ENCODE peak calls at places on chromosome 7, in seven cellular contexts. X, R, F, C, K, O and H are unnamed samples. For H3K4me1, the result is how much of the 10 kb centered on the place peaks cover.

GRCh38 chr7:119472398-119473038 is 800.5 kb upstream of the KCND2 start:
- DNase-seq in X (peak), R (no peak), F (no peak), C (no peak), K (no peak), O (no peak), H (no peak)

GRCh38 chr7:108234281-108234680 is 104.1 kb upstream of the LAMB4 start:
- DNase-seq in X (peak), R (peak), F (no peak), C (no peak), K (no peak), O (no peak), H (no peak)

GRCh38 chr7:30434140-30434799 is 44.3 kb downstream of the NOD1 start:
- DNase-seq in X (no peak), R (no peak), F (no peak), C (no peak), K (no peak), O (no peak), H (no peak)

GRCh38 chr7:81210092-81211064 is 291.5 kb upstream of the SEMA3C start:
- DNase-seq in X (no peak), R (peak), F (no peak), C (no peak), K (no peak), O (no peak), H (no peak)

GRCh38 chr7:79377097-79377496 is 76.4 kb downstream of the MAGI2 start:
- DNase-seq in X (no peak), R (peak), F (no peak), C (no peak), K (no peak), O (no peak), H (no peak)

GRCh38 chr7:98555403-98555802 is 61.7 kb upstream of the NPTX2 start:
- DNase-seq in X (no peak), R (no peak), F (no peak), C (no peak), K (no peak), O (no peak), H (no peak)

GRCh38 chr7:152899004-152899403 is 139.5 kb downstream of the ACTR3B start:
- DNase-seq in X (no peak), R (no peak), F (no peak), C (no peak), K (no peak), O (no peak), H (no peak)

GRCh38 chr7:17506090-17506489 is 207.6 kb downstream of the AHR start:
- DNase-seq in X (no peak), R (no peak), F (no peak), C (no peak), K (no peak), O (no peak), H (no peak)

GRCh38 chr7:129434846-129435318 is 650 bp downstream of the STRIP2 start:
- DNase-seq in X (peak), R (peak), F (no peak), C (no peak), K (peak), O (peak), H (peak)

GRCh38 chr7:47295606-47296005 is 286.3 kb downstream of the TNS3 start:
- DNase-seq in X (no peak), R (no peak), F (no peak), C (no peak), K (no peak), O (no peak), H (no peak)

GRCh38 chr7:105487559-105488218 is 34.4 kb downstream of the PUS7 start:
- DNase-seq in X (peak), R (peak), F (no peak), C (peak), K (no peak), O (no peak), H (no peak)

GRCh38 chr7:38907066-38907465 is 1.9 kb downstream of the VPS41 start:
- DNase-seq in X (no peak), R (no peak), F (no peak), C (no peak), K (no peak), O (no peak), H (no peak)

GRCh38 chr7:79506481-79506880 is 53.0 kb upstream of the MAGI2 start:
- DNase-seq in X (peak), R (peak), F (no peak), C (no peak), K (no peak), O (no peak), H (no peak)

GRCh38 chr7:99392659-99393362 is 15.6 kb downstream of the PDAP1 start:
- DNase-seq in X (peak), R (peak), F (peak), C (peak), K (peak), O (peak), H (peak)

GRCh38 chr7:74350751-74351150 is 61.5 kb downstream of the CLIP2 start:
- DNase-seq in X (no peak), R (no peak), F (no peak), C (no peak), K (no peak), O (no peak), H (no peak)

GRCh38 chr7:31249671-31250070 is 90.9 kb downstream of the NEUROD6 start:
- DNase-seq in X (peak), R (no peak), F (no peak), C (no peak), K (no peak), O (no peak), H (no peak)

GRCh38 chr7:41027428-41028115 is 675.3 kb downstream of the INHBA start:
- DNase-seq in X (peak), R (peak), F (no peak), C (no peak), K (no peak), O (no peak), H (no peak)

GRCh38 chr7:84792232-84792882 is 394.5 kb downstream of the SEMA3D start:
- DNase-seq in X (no peak), R (no peak), F (no peak), C (no peak), K (no peak), O (no peak), H (no peak)

GRCh38 chr7:120802751-120803150 is 55.2 kb downstream of the TSPAN12 start:
- DNase-seq in X (no peak), R (no peak), F (no peak), C (no peak), K (no peak), O (no peak), H (no peak)

GRCh38 chr7:56063882-56064625 is at the start of gene SUMF2:
- DNase-seq in X (peak), R (peak), F (peak), C (peak), K (peak), O (peak), H (peak)

GRCh38 chr7:56063500-56063881 is 595 bp upstream of the SUMF2 start:
- DNase-seq in X (peak), R (no peak), F (no peak), C (no peak), K (no peak), O (no peak), H (no peak)

GRCh38 chr7:56062382-56062781 is 1.7 kb upstream of the SUMF2 start:
- DNase-seq in X (no peak), R (peak), F (no peak), C (no peak), K (no peak), O (no peak), H (no peak)
- H3K4me1 ChIP-seq in X (under half), R (under half), F (under half), C (under half), K (under half), O (under half), H (under half)

DNA sequence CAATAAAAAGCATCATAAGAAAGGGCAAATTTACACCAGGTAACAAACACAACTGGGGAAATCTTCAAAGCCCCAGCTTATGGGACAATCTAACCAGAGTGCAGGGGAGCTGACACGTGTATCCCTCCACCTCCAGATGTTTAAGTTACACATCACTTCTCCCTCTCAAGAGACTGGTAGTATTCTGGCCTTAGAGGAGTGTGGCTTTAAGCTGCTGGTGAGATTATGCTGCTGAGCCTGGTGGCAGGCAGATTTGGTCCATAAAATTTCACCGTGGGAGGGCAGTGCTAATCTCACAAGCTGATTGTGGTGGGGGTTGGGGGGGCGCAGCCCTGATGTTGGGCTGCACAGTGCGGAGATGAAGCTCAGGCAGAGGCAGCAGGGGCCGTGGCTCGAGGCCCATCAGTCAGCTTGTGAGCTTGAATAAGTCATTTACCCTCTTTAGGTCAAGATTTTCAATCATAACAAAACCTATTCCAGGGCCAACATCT is 431.0 kb upstream of the GALNT17 start:
- DNase-seq in X (no peak), R (no peak), F (no peak), C (no peak), K (no peak), O (no peak), H (no peak)
- H3K4me3 ChIP-seq in X (no peak), R (no peak), F (no peak), C (no peak), K (no peak), O (no peak), H (no peak)

GRCh38 chr7:875051-875450 is 1.3 kb upstream of the GET4 start:
- DNase-seq in X (peak), R (no peak), F (no peak), C (no peak), K (no peak), O (no peak), H (no peak)

GRCh38 chr7:871900-872537 is 4.3 kb upstream of the GET4 start:
- DNase-seq in X (no peak), R (no peak), F (no peak), C (no peak), K (no peak), O (no peak), H (no peak)

GRCh38 chr7:874036-874749 is 2.2 kb upstream of the GET4 start:
- DNase-seq in X (peak), R (no peak), F (no peak), C (no peak), K (no peak), O (no peak), H (peak)

GRCh38 chr7:875476-876076 is 778 bp upstream of the GET4 start:
- DNase-seq in X (no peak), R (no peak), F (no peak), C (no peak), K (no peak), O (no peak), H (peak)

DNA sequence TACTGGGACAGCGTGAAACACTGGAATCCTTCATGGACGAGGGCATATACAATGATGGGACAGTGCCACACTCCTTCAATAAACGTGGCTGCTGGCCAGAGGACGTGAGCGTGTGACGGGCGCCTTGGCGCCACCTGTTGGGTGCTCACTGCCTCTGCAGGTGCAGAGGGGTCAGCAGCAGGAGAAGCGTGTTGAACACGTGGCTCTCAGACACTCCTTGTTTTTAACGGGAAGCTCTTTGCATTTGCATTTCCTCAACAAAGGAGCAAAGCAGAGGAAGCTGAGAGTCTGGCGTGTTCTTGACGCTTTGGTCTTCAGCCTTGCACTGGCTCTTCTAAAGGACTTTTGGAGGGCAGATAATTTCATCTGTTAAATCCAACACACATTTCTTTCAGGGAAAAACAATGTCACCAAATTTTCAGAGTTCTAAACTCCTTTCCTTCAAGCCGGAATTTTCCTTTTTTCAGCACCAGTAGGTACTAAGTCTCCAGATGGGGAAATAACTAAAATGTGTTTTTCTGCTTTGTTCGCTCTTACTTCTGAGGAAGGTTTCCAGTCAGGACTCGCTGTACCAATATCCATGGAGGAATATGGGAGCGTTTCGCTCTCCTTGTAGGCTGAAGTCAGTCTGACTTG is 2.9 kb upstream of the GET4 start:
- DNase-seq in X (peak), R (peak), F (peak), C (peak), K (peak), O (peak), H (peak)
- H3K4me1 ChIP-seq in X (under half), R (under half), F (half or more), C (under half), K (under half), O (under half), H (under half)

GRCh38 chr7:34138483-34138882 is 233.1 kb downstream of the BMPER start:
- DNase-seq in X (no peak), R (no peak), F (no peak), C (no peak), K (no peak), O (no peak), H (no peak)
- H3K4me3 ChIP-seq in X (no peak), R (no peak), F (no peak), C (no peak), K (no peak), O (no peak), H (no peak)

DNA sequence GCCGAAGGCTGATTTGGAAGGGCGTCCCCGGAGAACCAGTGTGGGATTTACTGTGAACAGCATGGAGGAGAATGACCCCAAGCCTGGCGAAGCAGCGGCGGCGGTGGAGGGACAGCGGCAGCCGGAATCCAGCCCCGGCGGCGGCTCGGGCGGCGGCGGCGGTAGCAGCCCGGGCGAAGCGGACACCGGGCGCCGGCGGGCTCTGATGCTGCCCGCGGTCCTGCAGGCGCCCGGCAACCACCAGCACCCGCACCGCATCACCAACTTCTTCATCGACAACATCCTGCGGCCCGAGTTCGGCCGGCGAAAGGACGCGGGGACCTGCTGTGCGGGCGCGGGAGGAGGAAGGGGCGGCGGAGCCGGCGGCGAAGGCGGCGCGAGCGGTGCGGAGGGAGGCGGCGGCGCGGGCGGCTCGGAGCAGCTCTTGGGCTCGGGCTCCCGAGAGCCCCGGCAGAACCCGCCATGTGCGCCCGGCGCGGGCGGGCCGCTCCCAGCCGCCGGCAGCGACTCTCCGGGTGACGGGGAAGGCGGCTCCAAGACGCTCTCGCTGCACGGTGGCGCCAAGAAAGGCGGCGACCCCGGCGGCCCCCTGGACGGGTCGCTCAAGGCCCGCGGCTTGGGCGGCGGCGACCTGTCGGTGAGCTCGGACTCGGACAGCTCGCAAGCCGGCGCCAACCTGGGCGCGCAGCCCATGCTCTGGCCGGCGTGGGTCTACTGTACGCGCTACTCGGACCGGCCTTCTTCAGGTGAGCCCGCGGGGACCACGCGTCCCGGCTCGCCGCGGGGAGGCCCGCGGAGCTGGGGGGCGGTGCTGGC is 596 bp downstream of the EN2 start:
- DNase-seq in X (no peak), R (peak), F (no peak), C (no peak), K (no peak), O (no peak), H (no peak)
- H3K4me1 ChIP-seq in X (under half), R (under half), F (under half), C (under half), K (under half), O (under half), H (under half)

DNA sequence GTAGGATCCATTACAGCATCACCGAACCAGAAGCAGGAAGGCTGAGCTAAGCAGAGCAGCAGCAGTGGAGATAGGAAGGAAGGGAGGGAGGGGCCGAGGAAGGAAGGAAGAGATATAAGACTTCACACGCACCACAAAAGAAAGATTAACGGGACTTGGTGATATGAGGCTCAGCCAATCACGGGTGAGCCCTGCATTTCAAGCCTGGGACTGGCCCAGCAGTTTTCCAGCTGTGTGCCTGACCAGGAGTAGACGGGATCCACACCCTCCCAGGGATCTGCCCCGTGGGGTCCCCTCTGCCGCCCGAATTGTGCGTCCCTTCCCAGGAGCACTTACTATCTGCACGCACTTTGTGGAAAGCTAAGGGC is 16.2 kb downstream of the ATG9B start:
- DNase-seq in X (peak), R (no peak), F (no peak), C (no peak), K (peak), O (no peak), H (no peak)
- H3K4me3 ChIP-seq in X (no peak), R (no peak), F (peak), C (peak), K (peak), O (no peak), H (no peak)

DNA sequence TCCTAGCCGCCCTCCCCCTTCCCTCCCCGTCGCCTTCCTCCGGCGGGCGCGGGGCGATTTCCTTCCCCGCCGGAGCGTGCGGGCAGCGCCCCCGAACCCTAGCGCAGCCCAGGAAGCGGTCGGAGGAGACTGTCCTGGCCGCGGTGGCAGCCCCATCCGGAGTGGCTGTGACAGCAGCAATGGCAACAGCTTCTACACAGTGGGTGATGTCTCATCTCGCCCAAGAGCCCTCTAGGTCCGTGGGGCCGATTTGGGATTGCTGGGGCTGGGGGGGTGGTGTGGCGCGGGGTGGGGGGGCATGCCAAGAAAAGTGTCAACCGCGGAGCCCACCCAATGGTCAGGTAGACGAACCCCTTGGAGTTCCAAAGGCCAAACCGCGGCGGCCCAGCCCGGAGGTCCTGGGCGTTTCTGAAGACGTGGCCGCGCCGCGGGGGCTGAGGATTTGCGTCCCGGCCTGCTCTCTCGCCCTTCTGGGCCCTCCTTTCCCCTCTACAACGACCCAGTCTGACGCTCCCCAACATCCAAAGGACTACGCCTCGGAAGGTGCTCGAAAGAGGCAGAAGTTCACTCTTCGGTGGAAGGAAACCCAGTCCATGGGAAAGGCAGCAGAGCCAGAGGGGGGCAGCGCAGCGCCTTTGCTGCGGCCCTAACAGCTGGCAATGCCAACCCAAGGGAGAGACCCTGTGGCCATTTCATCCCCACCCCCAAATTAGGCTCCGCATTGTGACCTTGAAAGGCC is 603 bp upstream of the TWIST1 start:
- DNase-seq in X (peak), R (peak), F (no peak), C (no peak), K (no peak), O (no peak), H (peak)
- H3K4me1 ChIP-seq in X (under half), R (under half), F (under half), C (under half), K (under half), O (under half), H (under half)

GRCh38 chr7:101096957-101097347 is 11.7 kb downstream of the TRIM56 start:
- DNase-seq in X (no peak), R (no peak), F (no peak), C (no peak), K (no peak), O (no peak), H (no peak)

GRCh38 chr7:101097561-101097960 is 12.3 kb downstream of the TRIM56 start:
- DNase-seq in X (no peak), R (no peak), F (no peak), C (no peak), K (no peak), O (no peak), H (no peak)

GRCh38 chr7:101096331-101096956 is 11.2 kb downstream of the TRIM56 start:
- DNase-seq in X (no peak), R (no peak), F (no peak), C (no peak), K (no peak), O (no peak), H (no peak)

GRCh38 chr7:101100858-101101847 is 15.9 kb downstream of the TRIM56 start:
- DNase-seq in X (peak), R (no peak), F (no peak), C (no peak), K (no peak), O (no peak), H (no peak)

GRCh38 chr7:101099969-101100781 is 14.9 kb downstream of the TRIM56 start:
- DNase-seq in X (peak), R (peak), F (peak), C (no peak), K (no peak), O (peak), H (peak)
- H3K4me3 ChIP-seq in X (no peak), R (peak), F (peak), C (no peak), K (no peak), O (peak), H (no peak)

DNA sequence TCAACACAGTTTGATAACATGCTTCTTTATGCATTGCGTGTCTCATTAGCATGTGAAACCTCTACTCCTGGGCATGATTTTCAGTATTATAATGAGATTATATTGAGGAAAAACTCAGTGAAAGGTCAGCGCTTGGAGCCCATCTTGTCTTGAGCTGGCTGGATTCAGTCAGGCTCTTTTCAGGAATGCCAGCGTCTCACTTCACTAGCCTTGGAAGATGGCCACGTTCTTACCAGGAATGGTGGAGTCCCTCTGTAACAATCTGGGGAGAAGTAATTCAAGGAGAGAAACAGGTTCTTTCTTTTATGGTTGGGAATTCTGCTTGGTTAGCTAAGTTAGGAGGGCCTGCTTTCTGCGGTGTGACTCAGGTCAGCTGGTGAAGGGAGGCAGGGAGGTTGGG is 241.0 kb downstream of the GALNT17 start:
- DNase-seq in X (no peak), R (no peak), F (no peak), C (no peak), K (no peak), O (no peak), H (no peak)
- H3K4me1 ChIP-seq in X (under half), R (under half), F (under half), C (under half), K (under half), O (under half), H (under half)

GRCh38 chr7:4714767-4715384 is 32.8 kb downstream of the FOXK1 start:
- DNase-seq in X (no peak), R (no peak), F (no peak), C (no peak), K (no peak), O (no peak), H (no peak)
- H3K4me3 ChIP-seq in X (no peak), R (peak), F (peak), C (no peak), K (no peak), O (no peak), H (no peak)